ENCODE peak calls at places on chromosomes 11 and 22, in nine cellular contexts. U, N, S, V, T, Y, P, Q and O are unnamed samples. For H3K4me1, the result is how much of the 10 kb centered on the place peaks cover.

GRCh38 chr11:59680287-59681154 is 11.7 kb upstream of the PATL1 start:
- DNase-seq in U (peak), N (no peak), S (peak), V (peak), T (no peak), Y (peak), P (peak), Q (peak), O (peak)

GRCh38 chr11:22337571-22338464 is at the start of gene SLC17A6:
- DNase-seq in U (no peak), N (no peak), S (no peak), V (peak), T (no peak), Y (no peak), P (no peak), Q (no peak), O (peak)

GRCh38 chr22:44406581-44407403 is 91.2 kb downstream of the RTL6 start:
- DNase-seq in U (no peak), N (no peak), S (no peak), V (no peak), T (no peak), Y (no peak), P (peak), Q (no peak), O (peak)

GRCh38 chr11:79727221-79727620 is 286.4 kb upstream of the TENM4 start:
- DNase-seq in U (no peak), N (no peak), S (no peak), V (no peak), T (no peak), Y (no peak), P (no peak), Q (no peak), O (no peak)

GRCh38 chr11:31725176-31725575 is 85.9 kb downstream of the PAX6 start:
- DNase-seq in U (no peak), N (no peak), S (no peak), V (no peak), T (no peak), Y (no peak), P (no peak), Q (no peak), O (peak)

GRCh38 chr22:43478621-43479285 is 66.9 kb downstream of the MPPED1 start:
- DNase-seq in U (no peak), N (no peak), S (no peak), V (no peak), T (no peak), Y (no peak), P (peak), Q (no peak), O (no peak)

GRCh38 chr11:75031771-75032549 is 43.2 kb downstream of the NEU3 start:
- DNase-seq in U (peak), N (no peak), S (peak), V (peak), T (no peak), Y (peak), P (peak), Q (peak), O (peak)

GRCh38 chr11:77589181-77589520 is 602 bp upstream of the AQP11 start:
- DNase-seq in U (no peak), N (no peak), S (no peak), V (no peak), T (no peak), Y (no peak), P (no peak), Q (no peak), O (no peak)

GRCh38 chr11:106156290-106156937 is 79.0 kb downstream of the AASDHPPT start:
- DNase-seq in U (no peak), N (no peak), S (peak), V (peak), T (no peak), Y (no peak), P (no peak), Q (peak), O (peak)

GRCh38 chr11:111299111-111300026 is 1.0 kb downstream of the POU2AF3 start:
- DNase-seq in U (peak), N (no peak), S (no peak), V (no peak), T (no peak), Y (peak), P (peak), Q (peak), O (peak)
- TF ChIP-seq POLR2A in U (no peak), N (no peak), S (no peak), V (no peak), T (no peak), Y (no peak), P (no peak), Q (peak), O (no peak)

GRCh38 chr22:33053323-33053722 is 4.9 kb downstream of the SYN3 start:
- DNase-seq in U (no peak), N (no peak), S (no peak), V (no peak), T (no peak), Y (no peak), P (no peak), Q (no peak), O (no peak)

GRCh38 chr22:33051960-33052839 is 6.0 kb downstream of the SYN3 start:
- DNase-seq in U (no peak), N (no peak), S (no peak), V (no peak), T (peak), Y (no peak), P (no peak), Q (no peak), O (no peak)

GRCh38 chr22:33054276-33054675 is 3.9 kb downstream of the SYN3 start:
- DNase-seq in U (no peak), N (no peak), S (no peak), V (no peak), T (no peak), Y (no peak), P (no peak), Q (no peak), O (no peak)

GRCh38 chr22:33057363-33057995 is 702 bp downstream of the SYN3 start:
- DNase-seq in U (no peak), N (no peak), S (no peak), V (no peak), T (no peak), Y (no peak), P (no peak), Q (no peak), O (no peak)

GRCh38 chr22:33056108-33056507 is 2.1 kb downstream of the SYN3 start:
- DNase-seq in U (no peak), N (no peak), S (no peak), V (no peak), T (no peak), Y (no peak), P (no peak), Q (no peak), O (no peak)
- H3K4me1 ChIP-seq in U (under half), N (under half), S (under half), V (under half), T (under half), Y (under half), P (under half), Q (under half), O (under half)

GRCh38 chr22:40407021-40407761 is 36.8 kb downstream of the SGSM3 start:
- DNase-seq in U (no peak), N (no peak), S (no peak), V (no peak), T (no peak), Y (no peak), P (peak), Q (no peak), O (no peak)
- TF ChIP-seq POLR2A in U (no peak), N (no peak), S (no peak), V (no peak), T (no peak), Y (no peak), P (no peak), Q (no peak), O (no peak)

GRCh38 chr11:95544095-95544795 is 245.3 kb downstream of the FAM76B start:
- DNase-seq in U (no peak), N (no peak), S (no peak), V (no peak), T (no peak), Y (no peak), P (no peak), Q (no peak), O (peak)
- H3K4me1 ChIP-seq in U (under half), N (under half), S (under half), V (half or more), T (under half), Y (under half), P (under half), Q (under half), O (under half)

GRCh38 chr22:49614966-49615965 is 212.4 kb downstream of the BRD1 start:
- DNase-seq in U (no peak), N (no peak), S (no peak), V (no peak), T (no peak), Y (no peak), P (peak), Q (no peak), O (no peak)
- TF ChIP-seq POLR2A in U (no peak), N (no peak), S (no peak), V (no peak), T (no peak), Y (no peak), P (no peak), Q (no peak), O (no peak)